ENCODE peak calls at places on chromosome 16, in six cellular contexts. One of them, this sample, is unnamed.

GRCh38 chr16:51636913-51637743 is 486.1 kb upstream of the SALL1 start:
- DNase-seq in left ventricle myocardium inferior: no peak
- DNase-seq in epithelial cell of esophagus: peak
- DNase-seq in AG10803: peak
- DNase-seq in brain microvascular endothelial cell: no peak
- DNase-seq in heart right ventricle: no peak
- DNase-seq in this sample: no peak

GRCh38 chr16:85810742-85811115 is 11.2 kb downstream of the COX4I1 start:
- DNase-seq in left ventricle myocardium inferior: no peak
- DNase-seq in epithelial cell of esophagus: no peak
- DNase-seq in AG10803: no peak
- DNase-seq in brain microvascular endothelial cell: no peak
- DNase-seq in heart right ventricle: no peak
- DNase-seq in this sample: no peak

GRCh38 chr16:78811247-78811646 is 711.8 kb downstream of the WWOX start:
- DNase-seq in left ventricle myocardium inferior: no peak
- DNase-seq in epithelial cell of esophagus: no peak
- DNase-seq in AG10803: no peak
- DNase-seq in brain microvascular endothelial cell: no peak
- DNase-seq in heart right ventricle: no peak
- DNase-seq in this sample: no peak

GRCh38 chr16:15726715-15727114 is 76.7 kb downstream of the NDE1 start:
- DNase-seq in left ventricle myocardium inferior: no peak
- DNase-seq in epithelial cell of esophagus: no peak
- DNase-seq in AG10803: no peak
- DNase-seq in brain microvascular endothelial cell: no peak
- DNase-seq in heart right ventricle: no peak
- DNase-seq in this sample: no peak

GRCh38 chr16:85448557-85449194 is 164.4 kb upstream of the GSE1 start:
- DNase-seq in left ventricle myocardium inferior: no peak
- DNase-seq in epithelial cell of esophagus: no peak
- DNase-seq in AG10803: no peak
- DNase-seq in brain microvascular endothelial cell: no peak
- DNase-seq in heart right ventricle: no peak
- DNase-seq in this sample: no peak

GRCh38 chr16:20911361-20911760 is 10.8 kb downstream of the LYRM1 start:
- DNase-seq in left ventricle myocardium inferior: no peak
- DNase-seq in epithelial cell of esophagus: peak
- DNase-seq in AG10803: peak
- DNase-seq in brain microvascular endothelial cell: peak
- DNase-seq in heart right ventricle: no peak
- DNase-seq in this sample: no peak

GRCh38 chr16:30122621-30123160 is 329 bp downstream of the MAPK3 start:
- DNase-seq in left ventricle myocardium inferior: no peak
- DNase-seq in epithelial cell of esophagus: no peak
- DNase-seq in AG10803: no peak
- DNase-seq in brain microvascular endothelial cell: no peak
- DNase-seq in heart right ventricle: no peak
- DNase-seq in this sample: peak

GRCh38 chr16:51876934-51877333 is 670.0 kb downstream of the TOX3 start:
- DNase-seq in left ventricle myocardium inferior: no peak
- DNase-seq in epithelial cell of esophagus: peak
- DNase-seq in AG10803: peak
- DNase-seq in brain microvascular endothelial cell: no peak
- DNase-seq in heart right ventricle: no peak
- DNase-seq in this sample: no peak

GRCh38 chr16:50281391-50282009 is 15.1 kb downstream of the ADCY7 start:
- DNase-seq in left ventricle myocardium inferior: no peak
- DNase-seq in epithelial cell of esophagus: no peak
- DNase-seq in AG10803: no peak
- DNase-seq in brain microvascular endothelial cell: no peak
- DNase-seq in heart right ventricle: no peak
- DNase-seq in this sample: no peak

GRCh38 chr16:55351936-55352335 is 27.9 kb downstream of the IRX6 start:
- DNase-seq in left ventricle myocardium inferior: no peak
- DNase-seq in epithelial cell of esophagus: no peak
- DNase-seq in AG10803: no peak
- DNase-seq in brain microvascular endothelial cell: no peak
- DNase-seq in heart right ventricle: no peak
- DNase-seq in this sample: no peak

GRCh38 chr16:86078121-86078600 is 179.2 kb downstream of the IRF8 start:
- DNase-seq in left ventricle myocardium inferior: no peak
- DNase-seq in epithelial cell of esophagus: no peak
- DNase-seq in AG10803: no peak
- DNase-seq in brain microvascular endothelial cell: no peak
- DNase-seq in heart right ventricle: no peak
- DNase-seq in this sample: no peak

GRCh38 chr16:79466111-79466510 is 134.4 kb downstream of the MAF start:
- DNase-seq in left ventricle myocardium inferior: no peak
- DNase-seq in epithelial cell of esophagus: peak
- DNase-seq in AG10803: no peak
- DNase-seq in brain microvascular endothelial cell: no peak
- DNase-seq in heart right ventricle: no peak
- DNase-seq in this sample: no peak

GRCh38 chr16:27230562-27230991 is 27.3 kb downstream of the KDM8 start:
- DNase-seq in left ventricle myocardium inferior: no peak
- DNase-seq in epithelial cell of esophagus: no peak
- DNase-seq in AG10803: no peak
- DNase-seq in brain microvascular endothelial cell: no peak
- DNase-seq in heart right ventricle: no peak
- DNase-seq in this sample: no peak

GRCh38 chr16:10617662-10618420 is 37.4 kb upstream of the EMP2 start:
- DNase-seq in left ventricle myocardium inferior: no peak
- DNase-seq in epithelial cell of esophagus: peak
- DNase-seq in AG10803: no peak
- DNase-seq in brain microvascular endothelial cell: no peak
- DNase-seq in heart right ventricle: no peak
- DNase-seq in this sample: peak

GRCh38 chr16:69535123-69536050 is 30.4 kb upstream of the NFAT5 start:
- DNase-seq in left ventricle myocardium inferior: no peak
- DNase-seq in epithelial cell of esophagus: peak
- DNase-seq in AG10803: peak
- DNase-seq in brain microvascular endothelial cell: peak
- DNase-seq in heart right ventricle: no peak
- DNase-seq in this sample: peak

GRCh38 chr16:15650698-15651161 is 685 bp downstream of the NDE1 start:
- DNase-seq in left ventricle myocardium inferior: no peak
- DNase-seq in epithelial cell of esophagus: no peak
- DNase-seq in AG10803: no peak
- DNase-seq in brain microvascular endothelial cell: no peak
- DNase-seq in heart right ventricle: no peak
- DNase-seq in this sample: peak

GRCh38 chr16:59192551-59193199 is 458.6 kb upstream of the GOT2 start:
- DNase-seq in left ventricle myocardium inferior: no peak
- DNase-seq in epithelial cell of esophagus: peak
- DNase-seq in AG10803: peak
- DNase-seq in brain microvascular endothelial cell: peak
- DNase-seq in heart right ventricle: peak
- DNase-seq in this sample: peak

GRCh38 chr16:69890114-69890890 is 60.8 kb upstream of the CLEC18A start:
- DNase-seq in left ventricle myocardium inferior: peak
- DNase-seq in epithelial cell of esophagus: peak
- DNase-seq in AG10803: peak
- DNase-seq in brain microvascular endothelial cell: no peak
- DNase-seq in heart right ventricle: peak
- DNase-seq in this sample: peak

DNA sequence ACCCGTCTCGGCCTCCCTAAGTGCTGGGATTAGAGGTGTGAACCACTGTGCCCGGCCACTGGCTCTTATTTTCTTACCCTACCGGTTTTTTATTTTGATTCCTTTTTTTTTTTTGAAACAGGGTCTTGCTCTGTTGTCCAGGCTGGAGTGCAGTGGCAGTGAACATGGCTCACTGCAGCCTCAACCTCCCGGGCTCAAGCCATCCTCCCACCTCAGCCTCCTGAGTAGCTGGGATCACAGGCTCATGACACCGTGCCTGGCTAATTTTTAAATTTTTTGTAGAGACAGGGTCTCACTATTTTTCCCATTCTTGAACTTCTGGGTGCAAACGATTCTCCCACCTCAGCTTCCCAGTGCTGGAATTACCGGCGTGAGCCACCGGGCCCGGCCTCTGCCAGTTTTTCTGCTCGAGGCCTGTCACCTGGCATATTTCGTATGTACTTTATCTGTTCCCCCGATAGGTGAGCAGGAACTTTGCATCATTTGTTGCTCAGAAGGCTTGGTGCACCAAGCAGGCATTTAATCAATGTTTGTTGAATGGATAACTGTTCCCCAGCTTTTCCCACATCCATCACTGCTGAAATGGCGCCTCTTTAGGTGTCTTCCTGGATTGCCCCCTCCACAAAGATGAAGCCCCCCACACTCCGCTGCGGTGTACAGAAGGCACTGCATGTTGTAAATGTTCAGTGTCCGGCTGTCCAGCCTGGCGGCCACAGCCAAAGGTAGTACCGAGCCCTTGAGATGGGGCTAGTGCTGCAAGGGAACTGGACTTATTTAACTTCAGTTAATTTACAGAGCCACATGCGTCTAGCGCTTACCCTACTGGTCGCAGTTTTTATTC is 858 bp upstream of the TELO2 start:
- DNase-seq in left ventricle myocardium inferior: no peak
- DNase-seq in epithelial cell of esophagus: no peak
- DNase-seq in AG10803: no peak
- DNase-seq in brain microvascular endothelial cell: no peak
- DNase-seq in heart right ventricle: no peak
- DNase-seq in this sample: no peak
- H3K4me3 ChIP-seq in left ventricle myocardium inferior: peak
- H3K4me3 ChIP-seq in epithelial cell of esophagus: peak
- H3K4me3 ChIP-seq in AG10803: peak
- H3K4me3 ChIP-seq in brain microvascular endothelial cell: peak
- H3K4me3 ChIP-seq in heart right ventricle: peak
- H3K4me3 ChIP-seq in this sample: no peak

GRCh38 chr16:83392743-83393142 is 415.0 kb upstream of the HSBP1 start:
- DNase-seq in left ventricle myocardium inferior: no peak
- DNase-seq in epithelial cell of esophagus: no peak
- DNase-seq in AG10803: peak
- DNase-seq in brain microvascular endothelial cell: no peak
- DNase-seq in heart right ventricle: no peak
- DNase-seq in this sample: no peak

GRCh38 chr16:83397601-83398000 is 410.2 kb upstream of the HSBP1 start:
- DNase-seq in left ventricle myocardium inferior: no peak
- DNase-seq in epithelial cell of esophagus: no peak
- DNase-seq in AG10803: no peak
- DNase-seq in brain microvascular endothelial cell: no peak
- DNase-seq in heart right ventricle: no peak
- DNase-seq in this sample: no peak

GRCh38 chr16:83390759-83391158 is 417.0 kb upstream of the HSBP1 start:
- DNase-seq in left ventricle myocardium inferior: no peak
- DNase-seq in epithelial cell of esophagus: no peak
- DNase-seq in AG10803: peak
- DNase-seq in brain microvascular endothelial cell: no peak
- DNase-seq in heart right ventricle: no peak
- DNase-seq in this sample: no peak

GRCh38 chr16:83389751-83390150 is 418.0 kb upstream of the HSBP1 start:
- DNase-seq in left ventricle myocardium inferior: no peak
- DNase-seq in epithelial cell of esophagus: no peak
- DNase-seq in AG10803: no peak
- DNase-seq in brain microvascular endothelial cell: no peak
- DNase-seq in heart right ventricle: no peak
- DNase-seq in this sample: no peak

DNA sequence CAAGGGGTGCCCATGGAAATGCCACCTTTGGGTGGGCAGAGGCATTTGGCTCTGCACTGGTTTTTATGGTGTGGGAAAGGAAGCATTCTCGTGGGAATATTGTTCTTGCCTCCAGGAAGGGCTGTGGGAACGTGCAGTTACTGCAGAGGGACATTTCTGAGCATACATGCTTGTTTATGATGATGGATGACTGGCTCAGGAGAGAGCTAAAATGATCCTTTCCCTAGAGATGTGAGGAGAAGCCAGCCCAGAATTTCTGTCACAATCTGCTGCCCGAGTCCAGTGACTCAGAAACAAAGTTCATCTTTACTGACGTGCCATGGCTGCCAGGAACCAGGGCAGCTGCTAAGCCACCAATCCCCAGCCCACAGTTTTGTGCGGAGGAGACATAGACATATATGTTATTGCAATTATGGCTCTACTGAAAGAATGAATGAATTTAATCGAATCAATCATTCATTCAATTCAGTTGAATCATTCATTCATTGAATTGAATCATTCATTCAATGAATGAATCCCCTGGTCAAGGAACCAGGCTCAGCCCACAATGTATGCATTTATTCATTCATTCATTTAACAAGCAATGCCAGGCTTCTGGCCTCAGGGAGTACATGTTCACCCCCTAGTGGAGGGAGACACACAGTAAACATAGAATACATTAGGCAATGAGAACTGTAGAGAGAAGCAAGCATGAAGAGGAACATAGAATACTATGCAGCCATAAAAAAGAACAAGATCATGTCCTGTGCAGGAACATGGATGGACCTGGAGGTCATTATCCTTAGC is 414.4 kb upstream of the HSBP1 start:
- DNase-seq in left ventricle myocardium inferior: no peak
- DNase-seq in epithelial cell of esophagus: no peak
- DNase-seq in AG10803: peak
- DNase-seq in brain microvascular endothelial cell: peak
- DNase-seq in heart right ventricle: peak
- DNase-seq in this sample: no peak
- TF ChIP-seq CTCF in left ventricle myocardium inferior: no peak
- TF ChIP-seq CTCF in epithelial cell of esophagus: peak
- TF ChIP-seq CTCF in AG10803: peak
- TF ChIP-seq CTCF in brain microvascular endothelial cell: peak
- TF ChIP-seq CTCF in heart right ventricle: no peak
- TF ChIP-seq CTCF in this sample: peak

DNA sequence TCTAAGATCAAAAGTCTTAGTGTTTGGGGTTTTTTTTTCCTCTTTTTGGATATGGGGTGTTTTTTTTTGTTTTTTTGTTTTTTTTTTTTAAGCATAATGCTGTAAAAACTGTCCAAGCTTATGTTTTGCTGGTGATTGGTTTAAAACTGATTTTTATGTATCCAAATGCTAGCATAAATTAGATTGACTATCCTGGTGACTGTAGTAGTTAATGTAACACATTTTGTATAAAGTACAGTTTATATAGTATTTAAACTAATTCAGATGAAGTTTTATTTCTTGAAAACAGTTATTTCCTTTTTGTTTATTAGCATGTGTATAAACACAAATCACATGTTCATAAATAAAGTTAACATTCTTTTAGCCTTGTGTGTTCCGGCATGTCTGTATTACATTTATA is 10.9 kb downstream of the RBBP6 start:
- DNase-seq in left ventricle myocardium inferior: no peak
- DNase-seq in epithelial cell of esophagus: no peak
- DNase-seq in AG10803: no peak
- DNase-seq in brain microvascular endothelial cell: no peak
- DNase-seq in heart right ventricle: no peak
- DNase-seq in this sample: no peak
- H3K4me3 ChIP-seq in left ventricle myocardium inferior: no peak
- H3K4me3 ChIP-seq in epithelial cell of esophagus: no peak
- H3K4me3 ChIP-seq in AG10803: no peak
- H3K4me3 ChIP-seq in brain microvascular endothelial cell: no peak
- H3K4me3 ChIP-seq in heart right ventricle: no peak
- H3K4me3 ChIP-seq in this sample: no peak

DNA sequence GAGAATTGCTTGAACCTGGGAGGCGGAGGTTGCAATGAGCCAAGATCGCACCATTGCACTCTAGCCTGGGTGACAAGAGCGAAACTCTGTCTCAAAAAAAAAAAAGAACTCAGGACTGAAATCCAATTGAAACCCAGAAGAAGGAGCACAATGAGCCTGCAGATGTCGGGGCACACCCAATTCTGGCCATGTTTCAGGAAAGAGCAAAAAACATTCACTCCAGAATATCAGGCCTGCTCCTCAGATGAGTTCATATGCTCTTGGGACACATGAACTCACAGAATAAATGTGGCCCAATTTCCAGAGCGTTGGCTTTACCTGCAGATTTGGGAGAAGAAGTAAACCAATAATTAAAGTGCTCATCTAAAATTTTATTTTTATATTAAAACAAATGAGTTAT is 3.0 kb upstream of the CMTM2 start:
- DNase-seq in left ventricle myocardium inferior: no peak
- DNase-seq in epithelial cell of esophagus: no peak
- DNase-seq in AG10803: peak
- DNase-seq in brain microvascular endothelial cell: no peak
- DNase-seq in heart right ventricle: no peak
- DNase-seq in this sample: no peak
- TF ChIP-seq CTCF in left ventricle myocardium inferior: no peak
- TF ChIP-seq CTCF in epithelial cell of esophagus: no peak
- TF ChIP-seq CTCF in AG10803: no peak
- TF ChIP-seq CTCF in brain microvascular endothelial cell: no peak
- TF ChIP-seq CTCF in heart right ventricle: no peak
- TF ChIP-seq CTCF in this sample: no peak